ENCODE peak calls at places on chromosomes 11 and 22, in seven cellular contexts. One of them, this sample, is unnamed. For H3K4me1 and H3K36me3, the result is how much of the 10 kb centered on the place peaks cover.

GRCh38 chr11:33829430-33830141 is 55.3 kb upstream of the FBXO3 start:
- DNase-seq in cardiac muscle cell: peak
- DNase-seq in neuronal stem cell: peak
- DNase-seq in upper lobe of right lung: no peak
- DNase-seq in IMR-90: peak
- DNase-seq in HCT116: peak
- DNase-seq in aorta: peak
- DNase-seq in this sample: peak

GRCh38 chr11:92697461-92698314 is 271.8 kb upstream of the MTNR1B start:
- DNase-seq in cardiac muscle cell: no peak
- DNase-seq in neuronal stem cell: no peak
- DNase-seq in upper lobe of right lung: no peak
- DNase-seq in IMR-90: peak
- DNase-seq in HCT116: no peak
- DNase-seq in aorta: no peak
- DNase-seq in this sample: no peak

GRCh38 chr11:36509265-36509664 is 807 bp downstream of the TRAF6 start:
- DNase-seq in cardiac muscle cell: peak
- DNase-seq in neuronal stem cell: peak
- DNase-seq in upper lobe of right lung: no peak
- DNase-seq in IMR-90: peak
- DNase-seq in HCT116: no peak
- DNase-seq in aorta: no peak
- DNase-seq in this sample: peak

GRCh38 chr22:22944268-22944985 is 56.8 kb downstream of the IGLL5 start:
- DNase-seq in cardiac muscle cell: no peak
- DNase-seq in neuronal stem cell: no peak
- DNase-seq in upper lobe of right lung: peak
- DNase-seq in IMR-90: no peak
- DNase-seq in HCT116: no peak
- DNase-seq in aorta: no peak
- DNase-seq in this sample: no peak

GRCh38 chr22:49765951-49766350 is 61.7 kb downstream of the BRD1 start:
- DNase-seq in cardiac muscle cell: no peak
- DNase-seq in neuronal stem cell: no peak
- DNase-seq in upper lobe of right lung: peak
- DNase-seq in IMR-90: no peak
- DNase-seq in HCT116: no peak
- DNase-seq in aorta: peak
- DNase-seq in this sample: no peak

GRCh38 chr11:19326499-19326898 is 85.8 kb upstream of the E2F8 start:
- DNase-seq in cardiac muscle cell: peak
- DNase-seq in neuronal stem cell: no peak
- DNase-seq in upper lobe of right lung: no peak
- DNase-seq in IMR-90: peak
- DNase-seq in HCT116: no peak
- DNase-seq in aorta: no peak
- DNase-seq in this sample: no peak

GRCh38 chr11:9777066-9777465 is 113.2 kb downstream of the SWAP70 start:
- DNase-seq in cardiac muscle cell: no peak
- DNase-seq in neuronal stem cell: no peak
- DNase-seq in upper lobe of right lung: no peak
- DNase-seq in IMR-90: no peak
- DNase-seq in HCT116: no peak
- DNase-seq in aorta: no peak
- DNase-seq in this sample: no peak

GRCh38 chr22:36971305-36971704 is 47.9 kb downstream of the TST start:
- DNase-seq in cardiac muscle cell: no peak
- DNase-seq in neuronal stem cell: no peak
- DNase-seq in upper lobe of right lung: no peak
- DNase-seq in IMR-90: no peak
- DNase-seq in HCT116: no peak
- DNase-seq in aorta: no peak
- DNase-seq in this sample: no peak

GRCh38 chr11:120192831-120193625 is 17.8 kb upstream of the OAF start:
- DNase-seq in cardiac muscle cell: no peak
- DNase-seq in neuronal stem cell: no peak
- DNase-seq in upper lobe of right lung: no peak
- DNase-seq in IMR-90: no peak
- DNase-seq in HCT116: no peak
- DNase-seq in aorta: no peak
- DNase-seq in this sample: no peak

GRCh38 chr11:103279821-103280220 is 170.6 kb downstream of the DYNC2H1 start:
- DNase-seq in cardiac muscle cell: no peak
- DNase-seq in neuronal stem cell: no peak
- DNase-seq in upper lobe of right lung: no peak
- DNase-seq in IMR-90: peak
- DNase-seq in HCT116: no peak
- DNase-seq in aorta: no peak
- DNase-seq in this sample: no peak

GRCh38 chr11:9120659-9121350 is 29.4 kb upstream of the SCUBE2 start:
- DNase-seq in cardiac muscle cell: peak
- DNase-seq in neuronal stem cell: peak
- DNase-seq in upper lobe of right lung: no peak
- DNase-seq in IMR-90: no peak
- DNase-seq in HCT116: peak
- DNase-seq in aorta: no peak
- DNase-seq in this sample: no peak

DNA sequence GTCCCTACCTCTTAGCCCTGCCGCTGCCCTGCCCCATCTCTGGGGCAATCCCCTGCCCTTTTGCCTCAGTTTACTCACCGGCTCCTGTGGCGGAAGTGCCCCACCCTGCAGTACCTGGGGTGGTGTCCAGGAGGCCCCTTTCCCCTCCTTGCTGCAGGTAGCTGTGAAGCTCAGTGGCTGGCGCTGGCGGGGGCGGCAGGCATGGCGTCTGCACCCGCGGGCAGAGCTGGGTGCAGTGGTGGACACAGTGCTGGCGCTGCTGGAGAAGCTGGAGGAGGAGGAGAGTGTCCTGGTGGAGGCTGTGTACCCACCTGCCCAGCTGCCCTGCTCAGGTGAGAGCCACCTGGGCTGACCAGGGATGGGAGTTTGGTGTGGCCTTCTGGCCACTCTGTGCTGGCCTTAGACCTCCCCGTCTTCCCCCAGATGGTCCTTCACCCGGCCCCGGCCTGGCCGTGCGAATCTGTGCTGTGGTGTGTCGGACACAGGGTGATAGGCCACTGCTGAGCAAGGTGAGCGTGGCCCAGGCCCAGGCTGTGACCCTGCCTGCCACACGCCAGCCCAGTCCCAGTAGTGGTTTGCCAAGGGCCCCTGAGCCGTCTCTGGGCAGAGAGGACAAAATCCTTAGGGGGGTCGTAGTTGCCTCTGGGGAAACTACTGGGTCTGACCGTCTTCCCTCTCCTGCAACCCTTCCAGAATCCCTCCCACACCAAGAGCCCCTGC is 4.0 kb downstream of the CARNS1 start:
- DNase-seq in cardiac muscle cell: no peak
- DNase-seq in neuronal stem cell: no peak
- DNase-seq in upper lobe of right lung: no peak
- DNase-seq in IMR-90: no peak
- DNase-seq in HCT116: no peak
- DNase-seq in aorta: no peak
- DNase-seq in this sample: no peak
- H3K4me1 ChIP-seq in cardiac muscle cell: under half
- H3K4me1 ChIP-seq in neuronal stem cell: under half
- H3K4me1 ChIP-seq in upper lobe of right lung: under half
- H3K4me1 ChIP-seq in IMR-90: under half
- H3K4me1 ChIP-seq in HCT116: half or more
- H3K4me1 ChIP-seq in aorta: under half
- H3K4me1 ChIP-seq in this sample: half or more

GRCh38 chr11:68057807-68058206 is 19.0 kb downstream of the TCIRG1 start:
- DNase-seq in cardiac muscle cell: no peak
- DNase-seq in neuronal stem cell: no peak
- DNase-seq in upper lobe of right lung: peak
- DNase-seq in IMR-90: no peak
- DNase-seq in HCT116: no peak
- DNase-seq in aorta: no peak
- DNase-seq in this sample: no peak

GRCh38 chr11:68052137-68052873 is 13.5 kb downstream of the TCIRG1 start:
- DNase-seq in cardiac muscle cell: no peak
- DNase-seq in neuronal stem cell: no peak
- DNase-seq in upper lobe of right lung: peak
- DNase-seq in IMR-90: no peak
- DNase-seq in HCT116: no peak
- DNase-seq in aorta: no peak
- DNase-seq in this sample: no peak

GRCh38 chr11:68053981-68054812 is 15.4 kb downstream of the TCIRG1 start:
- DNase-seq in cardiac muscle cell: no peak
- DNase-seq in neuronal stem cell: no peak
- DNase-seq in upper lobe of right lung: peak
- DNase-seq in IMR-90: no peak
- DNase-seq in HCT116: no peak
- DNase-seq in aorta: no peak
- DNase-seq in this sample: no peak

GRCh38 chr11:68053117-68053516 is 14.3 kb downstream of the TCIRG1 start:
- DNase-seq in cardiac muscle cell: no peak
- DNase-seq in neuronal stem cell: no peak
- DNase-seq in upper lobe of right lung: peak
- DNase-seq in IMR-90: no peak
- DNase-seq in HCT116: no peak
- DNase-seq in aorta: no peak
- DNase-seq in this sample: no peak

DNA sequence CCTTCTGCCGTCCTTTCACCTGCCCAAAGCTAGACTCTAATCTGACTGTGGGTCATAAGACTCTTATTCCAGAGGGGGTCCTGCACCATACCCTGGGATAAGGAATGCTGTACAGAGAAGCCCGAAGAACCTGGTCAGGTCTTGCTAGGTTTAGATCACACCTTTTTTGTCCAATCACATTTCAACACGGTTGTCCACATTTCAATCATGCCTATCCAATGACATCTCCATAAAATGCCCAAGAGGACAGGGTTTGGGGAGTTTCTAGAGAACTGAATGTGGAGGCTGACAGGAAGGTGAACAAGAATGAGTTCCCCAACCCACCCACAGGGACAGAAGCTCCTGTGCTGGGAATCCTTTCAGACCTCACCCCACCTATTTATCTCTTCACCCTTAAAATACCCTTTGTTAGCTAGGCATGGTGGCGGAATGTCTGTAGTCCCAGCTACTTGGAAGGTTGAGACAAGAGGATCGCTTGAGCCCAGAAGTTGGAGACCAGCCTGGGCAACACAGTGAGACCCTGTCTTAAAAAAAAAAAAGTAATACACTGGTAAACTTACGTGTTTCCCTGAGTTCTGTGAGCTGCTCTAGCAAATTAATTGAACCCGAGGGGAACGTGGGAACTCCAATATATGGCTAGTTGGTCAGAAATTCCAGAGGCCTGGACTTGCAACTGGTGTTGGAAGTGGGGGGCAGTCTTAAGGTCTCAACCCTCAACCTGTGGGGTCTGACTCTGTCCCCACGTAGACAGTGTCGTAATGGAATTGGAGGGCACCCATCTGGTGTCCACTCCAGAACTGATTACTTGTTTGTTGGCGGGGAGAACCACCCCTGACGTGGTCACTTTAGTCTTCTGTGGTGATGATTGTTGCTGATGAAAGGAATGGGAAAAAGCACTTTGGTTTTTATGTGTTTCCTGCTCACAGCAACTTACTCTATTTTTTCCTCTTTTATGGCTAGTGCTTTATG is 17.8 kb downstream of the TCIRG1 start:
- DNase-seq in cardiac muscle cell: no peak
- DNase-seq in neuronal stem cell: no peak
- DNase-seq in upper lobe of right lung: peak
- DNase-seq in IMR-90: no peak
- DNase-seq in HCT116: no peak
- DNase-seq in aorta: no peak
- DNase-seq in this sample: no peak
- H3K36me3 ChIP-seq in cardiac muscle cell: under half
- H3K36me3 ChIP-seq in neuronal stem cell: under half
- H3K36me3 ChIP-seq in upper lobe of right lung: under half
- H3K36me3 ChIP-seq in IMR-90: under half
- H3K36me3 ChIP-seq in HCT116: under half
- H3K36me3 ChIP-seq in aorta: under half
- H3K36me3 ChIP-seq in this sample: under half

GRCh38 chr11:122778148-122778547 is 60.2 kb upstream of the CRTAM start:
- DNase-seq in cardiac muscle cell: no peak
- DNase-seq in neuronal stem cell: no peak
- DNase-seq in upper lobe of right lung: no peak
- DNase-seq in IMR-90: peak
- DNase-seq in HCT116: no peak
- DNase-seq in aorta: no peak
- DNase-seq in this sample: no peak

GRCh38 chr11:122782222-122782621 is 56.1 kb upstream of the CRTAM start:
- DNase-seq in cardiac muscle cell: no peak
- DNase-seq in neuronal stem cell: no peak
- DNase-seq in upper lobe of right lung: no peak
- DNase-seq in IMR-90: no peak
- DNase-seq in HCT116: no peak
- DNase-seq in aorta: no peak
- DNase-seq in this sample: no peak

GRCh38 chr11:122781378-122782040 is 56.8 kb upstream of the CRTAM start:
- DNase-seq in cardiac muscle cell: peak
- DNase-seq in neuronal stem cell: peak
- DNase-seq in upper lobe of right lung: peak
- DNase-seq in IMR-90: peak
- DNase-seq in HCT116: peak
- DNase-seq in aorta: peak
- DNase-seq in this sample: peak

GRCh38 chr11:122779047-122779629 is 59.2 kb upstream of the CRTAM start:
- DNase-seq in cardiac muscle cell: peak
- DNase-seq in neuronal stem cell: no peak
- DNase-seq in upper lobe of right lung: no peak
- DNase-seq in IMR-90: no peak
- DNase-seq in HCT116: no peak
- DNase-seq in aorta: no peak
- DNase-seq in this sample: no peak

DNA sequence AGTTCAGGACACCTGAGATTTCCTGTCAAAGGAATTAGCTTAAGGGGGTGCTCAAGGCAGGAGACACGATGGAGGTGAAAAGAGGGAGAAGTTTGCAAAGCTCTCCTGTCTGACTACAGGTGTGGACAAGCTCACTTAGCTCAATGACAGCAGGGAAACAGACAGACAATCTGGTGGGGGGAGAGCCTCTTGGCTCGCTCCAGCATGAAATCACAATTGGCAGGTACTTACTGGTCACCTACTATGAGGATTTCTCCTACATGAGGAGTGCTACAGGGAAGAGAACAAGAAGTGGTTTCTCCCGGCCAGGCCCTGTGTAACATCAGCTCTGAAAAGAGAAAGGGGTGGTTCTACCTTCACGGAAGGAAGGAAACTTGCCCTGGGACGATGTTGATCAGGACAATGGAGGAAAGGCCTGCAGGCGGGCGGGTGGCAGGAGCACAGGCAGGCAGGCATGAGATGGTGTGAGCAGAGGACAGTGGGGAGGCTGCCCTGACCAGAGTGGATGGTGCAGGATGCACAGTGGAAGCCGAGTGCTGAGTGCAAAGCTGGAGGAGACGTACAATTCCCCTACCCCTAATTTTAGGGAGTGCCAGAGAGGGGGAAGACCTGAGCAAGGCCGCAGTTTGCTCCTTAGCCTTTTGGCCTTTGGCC is 57.9 kb upstream of the CRTAM start:
- DNase-seq in cardiac muscle cell: no peak
- DNase-seq in neuronal stem cell: no peak
- DNase-seq in upper lobe of right lung: no peak
- DNase-seq in IMR-90: no peak
- DNase-seq in HCT116: no peak
- DNase-seq in aorta: no peak
- DNase-seq in this sample: no peak
- H3K27ac ChIP-seq in cardiac muscle cell: no peak
- H3K27ac ChIP-seq in neuronal stem cell: no peak
- H3K27ac ChIP-seq in upper lobe of right lung: peak
- H3K27ac ChIP-seq in IMR-90: no peak
- H3K27ac ChIP-seq in HCT116: no peak
- H3K27ac ChIP-seq in aorta: no peak
- H3K27ac ChIP-seq in this sample: no peak

GRCh38 chr11:111357150-111358037 is 21.7 kb downstream of the POU2AF1 start:
- DNase-seq in cardiac muscle cell: no peak
- DNase-seq in neuronal stem cell: no peak
- DNase-seq in upper lobe of right lung: no peak
- DNase-seq in IMR-90: no peak
- DNase-seq in HCT116: no peak
- DNase-seq in aorta: no peak
- DNase-seq in this sample: no peak
- H3K4me1 ChIP-seq in cardiac muscle cell: under half
- H3K4me1 ChIP-seq in neuronal stem cell: under half
- H3K4me1 ChIP-seq in upper lobe of right lung: under half
- H3K4me1 ChIP-seq in IMR-90: under half
- H3K4me1 ChIP-seq in HCT116: under half
- H3K4me1 ChIP-seq in aorta: under half
- H3K4me1 ChIP-seq in this sample: under half